ENCODE peak calls at places on chromosomes 2 and 18, in five cellular contexts. U, C, Z, H and O are unnamed samples.
A peak's percentile ranks its signal among the peaks of the same experiment; 100 is the strongest.

GRCh38 chr2:221572821-221573429 is 821 bp upstream of the EPHA4 start:
- DNase-seq in H (peak; percentile 66), C (peak; percentile 59), U (no peak), Z (peak; percentile 46), O (no peak)

GRCh38 chr18:48892146-48892855 is 58.5 kb downstream of the SMAD7 start:
- DNase-seq in H (no peak), U (no peak), Z (no peak), C (no peak), O (no peak)

GRCh38 chr2:147082850-147083522 is 761.8 kb upstream of the ACVR2A start:
- DNase-seq in C (no peak), Z (peak; percentile 65), H (peak; percentile 43), U (peak; percentile 72), O (no peak)

GRCh38 chr2:32384529-32384928 is 27.7 kb downstream of the BIRC6 start:
- DNase-seq in H (no peak), Z (no peak), C (no peak), U (no peak), O (no peak)

GRCh38 chr18:48908916-48909315 is 41.8 kb downstream of the SMAD7 start:
- DNase-seq in H (no peak), U (no peak), Z (no peak), C (no peak), O (no peak)

GRCh38 chr2:20514596-20515269 is 67.9 kb downstream of the RHOB start:
- DNase-seq in U (peak; percentile 64), C (peak; percentile 59), H (peak; percentile 29), Z (peak; percentile 44), O (no peak)

GRCh38 chr2:177641321-177641720 is 248.7 kb downstream of the AGPS start:
- DNase-seq in C (no peak), U (no peak), Z (no peak), H (no peak), O (no peak)

GRCh38 chr2:121530210-121530562 is 494 bp upstream of the RNU4ATAC start:
- DNase-seq in U (peak; percentile 71), H (peak; percentile 75), C (peak; percentile 79), Z (peak; percentile 84), O (peak; percentile 93)

GRCh38 chr2:189287982-189288494 is 108.5 kb upstream of the COL5A2 start:
- DNase-seq in Z (peak; percentile 85), H (no peak), U (peak; percentile 34), C (no peak), O (no peak)

GRCh38 chr2:194765723-194766122 is 891.3 kb upstream of the SLC39A10 start:
- DNase-seq in Z (no peak), U (no peak), C (no peak), H (no peak), O (no peak)

GRCh38 chr2:107669335-107669734 is 157.4 kb upstream of the RGPD4 start:
- DNase-seq in H (no peak), Z (peak; percentile 31), C (no peak), U (no peak), O (no peak)

GRCh38 chr2:226426292-226426736 is 373.3 kb downstream of the IRS1 start:
- DNase-seq in H (no peak), C (no peak), U (no peak), Z (peak; percentile 65), O (no peak)

GRCh38 chr2:216849987-216850386 is 9.9 kb downstream of the TNP1 start:
- DNase-seq in H (peak; percentile 10), U (no peak), Z (no peak), C (peak; percentile 82), O (no peak)

GRCh38 chr2:86283461-86284030 is 53.9 kb downstream of the REEP1 start:
- DNase-seq in Z (no peak), H (no peak), C (no peak), U (no peak), O (no peak)

GRCh38 chr2:24304621-24305020 is 55.7 kb downstream of the ITSN2 start:
- DNase-seq in H (no peak), U (no peak), Z (no peak), C (no peak), O (no peak)

DNA sequence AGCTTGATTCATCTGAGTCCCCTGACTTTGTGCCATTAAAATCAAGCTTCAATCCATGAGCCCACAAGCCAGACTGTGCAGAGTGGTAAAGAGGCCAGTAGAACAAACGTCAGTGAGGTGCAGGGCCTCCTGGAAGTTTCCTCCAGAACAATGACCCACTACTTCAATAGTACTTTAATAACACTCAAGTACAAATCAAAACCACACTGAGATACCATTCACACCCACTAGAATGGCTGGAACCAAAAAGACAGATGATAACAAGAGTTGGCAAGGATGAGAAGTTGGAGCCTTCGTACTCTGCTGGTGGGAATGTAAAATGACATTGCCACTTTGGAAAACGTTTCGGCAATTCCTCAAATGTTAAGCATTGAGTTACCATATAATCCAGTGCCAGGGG is 181.1 kb downstream of the TMEM163 start:
- DNase-seq in H (no peak), C (no peak), Z (no peak), U (no peak), O (no peak)
- TF ChIP-seq CTCF in H (no peak), C (no peak), Z (no peak), U (no peak), O (no peak)

GRCh38 chr2:98157557-98157956 is 70.6 kb downstream of the VWA3B start:
- DNase-seq in H (no peak), C (no peak), U (no peak), Z (no peak), O (no peak)

GRCh38 chr2:98164256-98164655 is 77.3 kb downstream of the VWA3B start:
- DNase-seq in U (no peak), C (no peak), Z (no peak), H (no peak), O (no peak)

GRCh38 chr2:98158305-98158704 is 71.3 kb downstream of the VWA3B start:
- DNase-seq in U (no peak), H (no peak), C (peak; percentile 81), Z (no peak), O (no peak)

GRCh38 chr2:98160574-98160973 is 73.6 kb downstream of the VWA3B start:
- DNase-seq in U (no peak), H (no peak), C (peak; percentile 76), Z (no peak), O (no peak)

DNA sequence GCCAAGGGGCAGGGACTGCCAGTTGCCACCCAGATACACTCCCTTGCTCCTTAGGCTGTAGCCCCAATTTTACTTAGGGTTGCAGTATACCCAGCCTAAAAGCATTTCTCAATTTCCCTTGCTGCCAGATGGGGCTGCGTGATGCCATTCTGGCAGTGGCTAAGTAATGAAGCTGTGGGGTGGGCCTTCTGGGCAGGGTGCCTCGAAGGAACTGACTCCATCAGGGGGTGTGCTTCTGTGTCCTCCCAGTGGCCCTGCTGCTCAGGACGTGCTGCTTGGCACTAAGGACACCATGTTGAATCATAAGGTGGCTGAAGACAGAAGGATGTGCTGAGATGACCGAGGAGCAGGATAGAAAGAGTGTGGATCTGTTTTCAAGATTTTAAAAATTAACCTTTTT is 74.2 kb downstream of the VWA3B start:
- DNase-seq in H (no peak), Z (no peak), U (no peak), C (no peak), O (no peak)
- H3K4me1 ChIP-seq in H (no peaks in the 10 kb centered on the region), Z (no peaks in the 10 kb centered on the region), U (no peaks in the 10 kb centered on the region), C (peaks cover 77% of the 10 kb centered on the region), O (peaks cover 60% of the 10 kb centered on the region)

GRCh38 chr18:21612125-21613100 is at the start of gene SNRPD1:
- DNase-seq in Z (peak; percentile 92), H (peak; percentile 91), U (peak; percentile 83), C (peak; percentile 91), O (peak; percentile 96)
- TF ChIP-seq POLR2A in Z (peak; percentile 68), H (peak; percentile 65), U (peak; percentile 86), C (peak; percentile 35), O (no peak)

GRCh38 chr18:64042728-64043358 is 73.0 kb downstream of the SERPINB8 start:
- DNase-seq in C (no peak), H (no peak), U (no peak), Z (no peak), O (no peak)

GRCh38 chr18:64032312-64032711 is 62.4 kb downstream of the SERPINB8 start:
- DNase-seq in C (no peak), U (no peak), H (no peak), Z (no peak), O (no peak)

DNA sequence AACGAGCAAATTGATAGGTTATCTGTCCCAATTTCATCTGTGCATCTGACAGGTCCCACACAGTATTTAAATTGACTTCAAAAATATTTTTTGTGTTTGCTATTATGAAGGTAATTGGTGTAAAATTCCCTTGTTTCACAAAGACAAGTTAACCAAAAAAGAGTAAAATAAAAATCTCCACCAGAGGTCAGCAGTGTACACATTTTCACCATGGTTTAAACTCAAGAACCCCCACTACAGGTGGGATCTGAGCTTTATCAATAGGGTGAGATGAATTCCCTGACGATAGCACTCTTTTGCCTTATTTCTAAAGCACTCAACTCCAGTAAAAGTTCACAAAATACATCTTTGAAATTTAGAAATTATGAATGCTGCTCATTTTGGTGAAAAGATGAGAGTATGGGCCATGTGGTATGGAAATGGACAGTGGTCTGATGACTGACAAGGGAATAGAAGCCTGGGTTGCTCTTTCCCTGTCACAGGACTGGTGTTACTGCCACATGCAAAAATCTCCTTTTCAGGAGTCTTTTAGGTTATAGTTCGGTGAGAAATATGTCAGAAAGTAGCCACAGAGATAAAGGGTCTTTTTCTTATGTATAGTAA is 68.0 kb downstream of the SERPINB8 start:
- DNase-seq in H (no peak), Z (peak; percentile 19), C (no peak), U (peak; percentile 36), O (no peak)
- TF ChIP-seq CTCF in H (no peak), Z (peak; percentile 54), C (peak; percentile 61), U (peak; percentile 61), O (no peak)

DNA sequence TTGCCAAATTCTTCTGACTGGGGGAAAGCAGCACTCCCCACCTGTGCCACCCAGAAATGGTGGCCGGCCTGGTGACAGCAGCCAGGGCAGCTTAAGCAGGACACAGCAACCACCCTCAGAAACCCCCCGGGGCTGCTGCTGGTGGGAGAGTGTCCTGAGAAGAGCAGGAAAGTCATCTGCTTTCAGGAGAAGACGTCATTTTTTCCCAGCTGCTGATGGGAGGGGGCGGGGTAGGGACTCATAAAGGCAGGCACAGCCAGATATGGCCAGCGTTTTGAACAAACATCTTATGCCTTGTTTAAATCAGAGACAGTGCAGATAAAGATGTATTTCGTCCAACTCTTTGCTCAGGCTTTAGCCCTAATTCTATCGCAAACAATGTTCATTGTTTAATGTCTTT is 139.5 kb downstream of the LRRC30 start:
- DNase-seq in U (no peak), Z (no peak), H (no peak), C (peak; percentile 60), O (no peak)
- H3K4me1 ChIP-seq in U (no peaks in the 10 kb centered on the region), Z (no peaks in the 10 kb centered on the region), H (peaks cover 4% of the 10 kb centered on the region), C (peaks cover 75% of the 10 kb centered on the region), O (peaks cover 31% of the 10 kb centered on the region)

GRCh38 chr18:31617029-31617717 is 25.5 kb downstream of the TTR start:
- DNase-seq in U (no peak), C (no peak), Z (no peak), H (no peak), O (no peak)

GRCh38 chr18:31614044-31614443 is 22.4 kb downstream of the TTR start:
- DNase-seq in C (no peak), H (no peak), Z (no peak), U (no peak), O (no peak)

GRCh38 chr18:31619291-31619690 is 27.6 kb downstream of the TTR start:
- DNase-seq in Z (no peak), U (no peak), C (no peak), H (no peak), O (no peak)

GRCh38 chr18:31618801-31619200 is 27.1 kb downstream of the TTR start:
- DNase-seq in H (no peak), C (no peak), U (no peak), Z (no peak), O (no peak)

GRCh38 chr18:31616586-31616985 is 24.9 kb downstream of the TTR start:
- DNase-seq in U (no peak), C (no peak), H (no peak), Z (no peak), O (no peak)
- TF ChIP-seq POLR2A in U (no peak), C (no peak), H (no peak), Z (no peak), O (no peak)

GRCh38 chr2:109222825-109223471 is 93.9 kb downstream of the SH3RF3 start:
- DNase-seq in U (no peak), Z (no peak), C (peak; percentile 47), H (no peak), O (no peak)
- TF ChIP-seq CTCF in U (peak; percentile 24), Z (no peak), C (no peak), H (no peak), O (no peak)